ENCODE peak calls at places on chromosomes 1 and 21, in seven cellular contexts. One of them, this sample, is unnamed.
A peak's percentile ranks its signal among the peaks of the same experiment; 100 is the strongest.

GRCh38 chr1:23845163-23845562 is 19.9 kb upstream of the HMGCL start:
- DNase-seq in CD8-positive, alpha-beta memory T cell: no peak
- DNase-seq in PC-9: no peak
- DNase-seq in left lung: no peak
- DNase-seq in foreskin fibroblast: peak; percentile 28
- DNase-seq in adrenal gland: no peak
- DNase-seq in prostate gland: no peak
- DNase-seq in this sample: no peak

GRCh38 chr1:203523667-203524066 is 29.7 kb downstream of the OPTC start:
- DNase-seq in CD8-positive, alpha-beta memory T cell: no peak
- DNase-seq in PC-9: no peak
- DNase-seq in left lung: no peak
- DNase-seq in foreskin fibroblast: no peak
- DNase-seq in adrenal gland: no peak
- DNase-seq in prostate gland: no peak
- DNase-seq in this sample: no peak

GRCh38 chr1:9324246-9325096 is 31.8 kb downstream of the SPSB1 start:
- DNase-seq in CD8-positive, alpha-beta memory T cell: no peak
- DNase-seq in PC-9: no peak
- DNase-seq in left lung: no peak
- DNase-seq in foreskin fibroblast: no peak
- DNase-seq in adrenal gland: no peak
- DNase-seq in prostate gland: peak; percentile 30
- DNase-seq in this sample: no peak

GRCh38 chr1:8976896-8977295 is 31.2 kb downstream of the CA6 start:
- DNase-seq in CD8-positive, alpha-beta memory T cell: no peak
- DNase-seq in PC-9: no peak
- DNase-seq in left lung: no peak
- DNase-seq in foreskin fibroblast: no peak
- DNase-seq in adrenal gland: no peak
- DNase-seq in prostate gland: no peak
- DNase-seq in this sample: no peak

GRCh38 chr1:243409284-243409683 is 153.4 kb downstream of the SDCCAG8 start:
- DNase-seq in CD8-positive, alpha-beta memory T cell: no peak
- DNase-seq in PC-9: no peak
- DNase-seq in left lung: no peak
- DNase-seq in foreskin fibroblast: no peak
- DNase-seq in adrenal gland: no peak
- DNase-seq in prostate gland: no peak
- DNase-seq in this sample: no peak

GRCh38 chr1:21573971-21574458 is 64.8 kb downstream of the ALPL start:
- DNase-seq in CD8-positive, alpha-beta memory T cell: no peak
- DNase-seq in PC-9: peak; percentile 42
- DNase-seq in left lung: peak; percentile 87
- DNase-seq in foreskin fibroblast: peak; percentile 79
- DNase-seq in adrenal gland: peak; percentile 94
- DNase-seq in prostate gland: peak; percentile 81
- DNase-seq in this sample: peak; percentile 11

GRCh38 chr1:78520843-78521242 is 30.1 kb downstream of the PTGFR start:
- DNase-seq in CD8-positive, alpha-beta memory T cell: no peak
- DNase-seq in PC-9: no peak
- DNase-seq in left lung: no peak
- DNase-seq in foreskin fibroblast: no peak
- DNase-seq in adrenal gland: no peak
- DNase-seq in prostate gland: no peak
- DNase-seq in this sample: no peak

GRCh38 chr1:66446261-66447001 is 87.5 kb upstream of the SGIP1 start:
- DNase-seq in CD8-positive, alpha-beta memory T cell: peak; percentile 13
- DNase-seq in PC-9: peak; percentile 36
- DNase-seq in left lung: no peak
- DNase-seq in foreskin fibroblast: peak; percentile 84
- DNase-seq in adrenal gland: no peak
- DNase-seq in prostate gland: peak; percentile 26
- DNase-seq in this sample: peak; percentile 75

GRCh38 chr1:109255673-109256072 is 6.3 kb downstream of the CELSR2 start:
- DNase-seq in CD8-positive, alpha-beta memory T cell: no peak
- DNase-seq in PC-9: no peak
- DNase-seq in left lung: peak; percentile 39
- DNase-seq in foreskin fibroblast: no peak
- DNase-seq in adrenal gland: no peak
- DNase-seq in prostate gland: no peak
- DNase-seq in this sample: no peak

GRCh38 chr1:62917805-62918204 is 133.9 kb downstream of the ATG4C start:
- DNase-seq in CD8-positive, alpha-beta memory T cell: no peak
- DNase-seq in PC-9: no peak
- DNase-seq in left lung: no peak
- DNase-seq in foreskin fibroblast: no peak
- DNase-seq in adrenal gland: no peak
- DNase-seq in prostate gland: no peak
- DNase-seq in this sample: no peak

GRCh38 chr21:38440746-38441145 is 57.5 kb downstream of the ERG start:
- DNase-seq in CD8-positive, alpha-beta memory T cell: no peak
- DNase-seq in PC-9: no peak
- DNase-seq in left lung: no peak
- DNase-seq in foreskin fibroblast: no peak
- DNase-seq in adrenal gland: no peak
- DNase-seq in prostate gland: no peak
- DNase-seq in this sample: no peak

GRCh38 chr1:168693197-168693871 is 35.7 kb downstream of the DPT start:
- DNase-seq in CD8-positive, alpha-beta memory T cell: no peak
- DNase-seq in PC-9: no peak
- DNase-seq in left lung: no peak
- DNase-seq in foreskin fibroblast: no peak
- DNase-seq in adrenal gland: no peak
- DNase-seq in prostate gland: no peak
- DNase-seq in this sample: no peak

GRCh38 chr1:225603538-225604354 is 49.2 kb downstream of the ENAH start:
- DNase-seq in CD8-positive, alpha-beta memory T cell: no peak
- DNase-seq in PC-9: peak; percentile 72
- DNase-seq in left lung: no peak
- DNase-seq in foreskin fibroblast: peak; percentile 68
- DNase-seq in adrenal gland: no peak
- DNase-seq in prostate gland: no peak
- DNase-seq in this sample: no peak

GRCh38 chr1:230043102-230043501 is 23.9 kb upstream of the GALNT2 start:
- DNase-seq in CD8-positive, alpha-beta memory T cell: no peak
- DNase-seq in PC-9: no peak
- DNase-seq in left lung: no peak
- DNase-seq in foreskin fibroblast: no peak
- DNase-seq in adrenal gland: no peak
- DNase-seq in prostate gland: no peak
- DNase-seq in this sample: no peak

GRCh38 chr1:208988811-208989222 is 594.7 kb upstream of the CAMK1G start:
- DNase-seq in CD8-positive, alpha-beta memory T cell: no peak
- DNase-seq in PC-9: no peak
- DNase-seq in left lung: no peak
- DNase-seq in foreskin fibroblast: peak; percentile 70
- DNase-seq in adrenal gland: peak; percentile 55
- DNase-seq in prostate gland: no peak
- DNase-seq in this sample: peak; percentile 67

GRCh38 chr1:182671779-182672486 is 12.5 kb downstream of the RGS8 start:
- DNase-seq in CD8-positive, alpha-beta memory T cell: no peak
- DNase-seq in PC-9: no peak
- DNase-seq in left lung: peak; percentile 77
- DNase-seq in foreskin fibroblast: no peak
- DNase-seq in adrenal gland: no peak
- DNase-seq in prostate gland: no peak
- DNase-seq in this sample: no peak
- H3K4me3 ChIP-seq in CD8-positive, alpha-beta memory T cell: no peak overlapping the region
- H3K4me3 ChIP-seq in PC-9: no peak overlapping the region
- H3K4me3 ChIP-seq in left lung: no peak overlapping the region
- H3K4me3 ChIP-seq in foreskin fibroblast: no peak overlapping the region
- H3K4me3 ChIP-seq in adrenal gland: no peak overlapping the region
- H3K4me3 ChIP-seq in prostate gland: no peak overlapping the region
- H3K4me3 ChIP-seq in this sample: no peak overlapping the region

DNA sequence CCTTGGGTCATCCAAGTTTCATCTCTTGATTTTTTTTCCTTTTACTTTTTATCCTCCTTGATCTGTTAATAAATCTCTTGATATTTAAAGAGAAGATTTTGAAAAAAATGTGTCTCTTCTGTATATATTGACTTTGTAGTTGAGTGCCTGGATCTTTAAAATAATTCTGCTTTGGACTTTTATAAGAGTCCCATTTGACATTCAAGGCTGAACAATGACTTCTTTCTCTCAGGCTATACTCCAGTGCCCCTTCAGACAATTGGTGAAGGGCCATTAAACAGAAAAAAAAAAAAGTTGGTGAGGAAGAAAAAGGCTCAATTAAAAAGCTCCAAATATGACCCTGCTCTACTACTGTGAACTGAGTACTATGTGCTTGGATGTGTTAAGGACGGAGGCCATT is 40.9 kb upstream of the CITED4 start:
- DNase-seq in CD8-positive, alpha-beta memory T cell: no peak
- DNase-seq in PC-9: no peak
- DNase-seq in left lung: no peak
- DNase-seq in foreskin fibroblast: no peak
- DNase-seq in adrenal gland: no peak
- DNase-seq in prostate gland: no peak
- DNase-seq in this sample: no peak
- H3K4me3 ChIP-seq in CD8-positive, alpha-beta memory T cell: no peak overlapping the region
- H3K4me3 ChIP-seq in PC-9: no peak overlapping the region
- H3K4me3 ChIP-seq in left lung: no peak overlapping the region
- H3K4me3 ChIP-seq in foreskin fibroblast: no peak overlapping the region
- H3K4me3 ChIP-seq in adrenal gland: no peak overlapping the region
- H3K4me3 ChIP-seq in prostate gland: no peak overlapping the region
- H3K4me3 ChIP-seq in this sample: no peak overlapping the region

GRCh38 chr1:151158751-151159251 is 2.4 kb downstream of the TNFAIP8L2 start:
- DNase-seq in CD8-positive, alpha-beta memory T cell: no peak
- DNase-seq in PC-9: no peak
- DNase-seq in left lung: peak; percentile 81
- DNase-seq in foreskin fibroblast: no peak
- DNase-seq in adrenal gland: no peak
- DNase-seq in prostate gland: no peak
- DNase-seq in this sample: no peak
- H3K4me3 ChIP-seq in CD8-positive, alpha-beta memory T cell: peak overlapping the region; percentile 87
- H3K4me3 ChIP-seq in PC-9: no peak overlapping the region
- H3K4me3 ChIP-seq in left lung: peak overlapping the region; percentile 57
- H3K4me3 ChIP-seq in foreskin fibroblast: no peak overlapping the region
- H3K4me3 ChIP-seq in adrenal gland: no peak overlapping the region
- H3K4me3 ChIP-seq in prostate gland: no peak overlapping the region
- H3K4me3 ChIP-seq in this sample: no peak overlapping the region

DNA sequence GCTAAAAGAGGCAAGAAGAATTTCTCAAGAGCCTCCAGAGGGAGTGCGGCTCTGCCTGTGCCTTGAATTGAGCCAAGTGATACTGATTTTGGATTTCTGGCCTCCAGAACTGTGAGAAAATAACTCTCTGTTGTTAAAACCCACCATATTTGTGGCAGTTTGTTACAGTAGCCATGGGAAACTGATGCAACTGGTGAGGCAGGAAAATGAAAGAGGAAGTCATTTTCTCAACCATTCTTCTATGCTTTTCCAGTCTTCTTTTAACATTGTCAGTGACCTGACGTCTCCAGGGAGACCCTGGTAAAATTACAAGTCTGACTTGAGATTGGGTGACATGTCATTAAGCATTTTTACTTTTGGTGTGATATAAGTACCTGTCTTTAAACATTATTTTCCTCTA is 5.8 kb downstream of the OR6P1 start:
- DNase-seq in CD8-positive, alpha-beta memory T cell: no peak
- DNase-seq in PC-9: no peak
- DNase-seq in left lung: no peak
- DNase-seq in foreskin fibroblast: no peak
- DNase-seq in adrenal gland: no peak
- DNase-seq in prostate gland: no peak
- DNase-seq in this sample: no peak
- H3K4me3 ChIP-seq in CD8-positive, alpha-beta memory T cell: no peak overlapping the region
- H3K4me3 ChIP-seq in PC-9: no peak overlapping the region
- H3K4me3 ChIP-seq in left lung: no peak overlapping the region
- H3K4me3 ChIP-seq in foreskin fibroblast: no peak overlapping the region
- H3K4me3 ChIP-seq in adrenal gland: no peak overlapping the region
- H3K4me3 ChIP-seq in prostate gland: no peak overlapping the region
- H3K4me3 ChIP-seq in this sample: no peak overlapping the region

GRCh38 chr1:110346690-110347089 is 7.5 kb downstream of the RBM15 start:
- DNase-seq in CD8-positive, alpha-beta memory T cell: no peak
- DNase-seq in PC-9: no peak
- DNase-seq in left lung: no peak
- DNase-seq in foreskin fibroblast: no peak
- DNase-seq in adrenal gland: no peak
- DNase-seq in prostate gland: no peak
- DNase-seq in this sample: no peak

GRCh38 chr1:110343249-110343648 is 4.1 kb downstream of the RBM15 start:
- DNase-seq in CD8-positive, alpha-beta memory T cell: no peak
- DNase-seq in PC-9: no peak
- DNase-seq in left lung: no peak
- DNase-seq in foreskin fibroblast: no peak
- DNase-seq in adrenal gland: no peak
- DNase-seq in prostate gland: no peak
- DNase-seq in this sample: no peak

GRCh38 chr1:110347182-110347893 is 8.2 kb downstream of the RBM15 start:
- DNase-seq in CD8-positive, alpha-beta memory T cell: no peak
- DNase-seq in PC-9: no peak
- DNase-seq in left lung: no peak
- DNase-seq in foreskin fibroblast: no peak
- DNase-seq in adrenal gland: no peak
- DNase-seq in prostate gland: no peak
- DNase-seq in this sample: no peak

GRCh38 chr1:110344152-110344551 is 5.0 kb downstream of the RBM15 start:
- DNase-seq in CD8-positive, alpha-beta memory T cell: no peak
- DNase-seq in PC-9: no peak
- DNase-seq in left lung: no peak
- DNase-seq in foreskin fibroblast: no peak
- DNase-seq in adrenal gland: no peak
- DNase-seq in prostate gland: no peak
- DNase-seq in this sample: no peak

GRCh38 chr1:110345480-110345879 is 6.3 kb downstream of the RBM15 start:
- DNase-seq in CD8-positive, alpha-beta memory T cell: no peak
- DNase-seq in PC-9: no peak
- DNase-seq in left lung: no peak
- DNase-seq in foreskin fibroblast: no peak
- DNase-seq in adrenal gland: no peak
- DNase-seq in prostate gland: no peak
- DNase-seq in this sample: no peak
- H3K4me3 ChIP-seq in CD8-positive, alpha-beta memory T cell: no peak overlapping the region
- H3K4me3 ChIP-seq in PC-9: no peak overlapping the region
- H3K4me3 ChIP-seq in left lung: no peak overlapping the region
- H3K4me3 ChIP-seq in foreskin fibroblast: no peak overlapping the region
- H3K4me3 ChIP-seq in adrenal gland: no peak overlapping the region
- H3K4me3 ChIP-seq in prostate gland: no peak overlapping the region
- H3K4me3 ChIP-seq in this sample: no peak overlapping the region

GRCh38 chr1:207240325-207241095 is 81.0 kb upstream of the CD55 start:
- DNase-seq in CD8-positive, alpha-beta memory T cell: no peak
- DNase-seq in PC-9: peak; percentile 97
- DNase-seq in left lung: no peak
- DNase-seq in foreskin fibroblast: no peak
- DNase-seq in adrenal gland: no peak
- DNase-seq in prostate gland: peak; percentile 74
- DNase-seq in this sample: no peak
- H3K4me3 ChIP-seq in CD8-positive, alpha-beta memory T cell: no peak overlapping the region
- H3K4me3 ChIP-seq in PC-9: peak overlapping the region; percentile 23
- H3K4me3 ChIP-seq in left lung: no peak overlapping the region
- H3K4me3 ChIP-seq in foreskin fibroblast: no peak overlapping the region
- H3K4me3 ChIP-seq in adrenal gland: no peak overlapping the region
- H3K4me3 ChIP-seq in prostate gland: no peak overlapping the region
- H3K4me3 ChIP-seq in this sample: no peak overlapping the region

This sample was measured in Jurkat, Clone E6-1.